ENCODE peak calls at places on chromosomes 3 and 15, in five cellular contexts. Z, H, K, J and C are unnamed samples.

GRCh38 chr15:77547801-77548607 is 84.7 kb downstream of the LINGO1 start:
- DNase-seq in K (no peak), H (no peak), Z (peak; percentile 42), J (no peak), C (no peak)

GRCh38 chr3:55765906-55766701 is 279.0 kb upstream of the WNT5A start:
- DNase-seq in J (no peak), K (no peak), Z (no peak), H (no peak), C (no peak)

GRCh38 chr3:158789592-158789991 is 12.3 kb upstream of the MFSD1 start:
- DNase-seq in Z (no peak), J (no peak), H (peak; percentile 29), K (no peak), C (no peak)

GRCh38 chr3:45972534-45973402 is 22.9 kb downstream of the FYCO1 start:
- DNase-seq in J (no peak), Z (no peak), H (no peak), K (peak; percentile 84), C (no peak)

GRCh38 chr3:116154389-116154788 is 290.9 kb downstream of the LSAMP start:
- DNase-seq in J (no peak), K (no peak), H (no peak), Z (no peak), C (no peak)

GRCh38 chr3:195209836-195210551 is 61.0 kb downstream of the XXYLT1 start:
- DNase-seq in Z (peak; percentile 69), H (no peak), K (peak; percentile 90), J (no peak), C (peak; percentile 91)

GRCh38 chr3:191066669-191067068 is 132.4 kb upstream of the OSTN start:
- DNase-seq in K (no peak), Z (no peak), J (no peak), H (no peak), C (no peak)

GRCh38 chr15:25178835-25179672 is 224.3 kb downstream of the SNRPN start:
- DNase-seq in H (peak; percentile 3), K (no peak), J (no peak), Z (peak; percentile 22), C (peak; percentile 6)

GRCh38 chr3:37770336-37770735 is 91.3 kb upstream of the CTDSPL start:
- DNase-seq in J (no peak), H (no peak), K (no peak), Z (no peak), C (no peak)

GRCh38 chr3:107965141-107965540 is 125.7 kb downstream of the CD47 start:
- DNase-seq in J (no peak), Z (no peak), K (no peak), H (no peak), C (no peak)

GRCh38 chr3:119930286-119930685 is 148.4 kb downstream of the NR1I2 start:
- DNase-seq in J (no peak), H (no peak), Z (no peak), K (no peak), C (no peak)

GRCh38 chr15:66743703-66744536 is 41.9 kb downstream of the SMAD6 start:
- DNase-seq in K (peak; percentile 62), Z (no peak), H (no peak), J (no peak), C (no peak)

GRCh38 chr3:105770410-105770809 is 98.4 kb downstream of the CBLB start:
- DNase-seq in H (no peak), Z (no peak), K (no peak), J (no peak), C (no peak)
- TF ChIP-seq POLR2A in H (no peak), Z (no peak), K (no peak), J (no peak), C (no peak)

GRCh38 chr15:98441599-98441998 is 206.7 kb upstream of the IGF1R start:
- DNase-seq in H (no peak), J (no peak), Z (no peak), K (no peak), C (no peak)

GRCh38 chr15:98440917-98441316 is 207.4 kb upstream of the IGF1R start:
- DNase-seq in J (no peak), K (no peak), Z (no peak), H (no peak), C (no peak)

GRCh38 chr15:98443483-98443882 is 204.9 kb upstream of the IGF1R start:
- DNase-seq in J (no peak), K (no peak), Z (no peak), H (no peak), C (peak; percentile 43)

GRCh38 chr15:98442901-98443300 is 205.4 kb upstream of the IGF1R start:
- DNase-seq in K (no peak), J (no peak), H (no peak), Z (no peak), C (no peak)

GRCh38 chr15:98442379-98442833 is 205.9 kb upstream of the IGF1R start:
- DNase-seq in K (no peak), H (peak; percentile 45), Z (no peak), J (no peak), C (peak; percentile 50)
- TF ChIP-seq CTCF in K (peak; percentile 55), H (peak; percentile 73), Z (peak; percentile 73), J (no peak), C (peak; percentile 29)

DNA sequence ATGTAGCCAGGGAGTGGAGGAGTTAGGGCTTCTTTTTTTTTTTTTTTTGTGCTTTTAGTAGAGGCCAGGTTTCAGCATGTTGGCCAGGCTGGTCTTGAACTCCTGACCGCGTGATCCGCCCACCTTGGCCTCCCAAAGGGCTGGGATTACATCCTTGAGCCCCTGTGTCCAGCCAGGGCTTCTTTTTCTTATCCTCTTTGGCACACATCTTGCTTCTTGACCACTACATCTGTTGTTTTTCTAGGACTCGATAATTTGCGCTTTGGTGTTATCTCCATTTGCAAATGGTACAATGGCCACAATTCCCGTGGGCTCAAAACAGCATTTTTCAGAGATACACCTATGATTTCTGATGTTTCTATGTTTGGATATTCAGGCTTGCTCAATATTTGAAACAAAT is 4.2 kb downstream of the SKIL start:
- DNase-seq in K (no peak), Z (no peak), H (no peak), J (no peak), C (no peak)
- H3K4me3 ChIP-seq in K (no peak overlapping the region), Z (no peak overlapping the region), H (no peak overlapping the region), J (no peak overlapping the region), C (no peak overlapping the region)

GRCh38 chr3:72448858-72449257 is 399.4 kb downstream of the SHQ1 start:
- DNase-seq in K (no peak), J (no peak), H (no peak), Z (no peak), C (no peak)

GRCh38 chr3:72446406-72447058 is 401.7 kb downstream of the SHQ1 start:
- DNase-seq in Z (no peak), J (no peak), K (no peak), H (no peak), C (peak; percentile 90)

GRCh38 chr3:72445827-72446405 is 402.3 kb downstream of the SHQ1 start:
- DNase-seq in K (no peak), H (no peak), J (no peak), Z (no peak), C (no peak)

GRCh38 chr3:72448375-72448823 is 399.8 kb downstream of the SHQ1 start:
- DNase-seq in J (no peak), K (no peak), H (no peak), Z (no peak), C (no peak)

GRCh38 chr3:72447059-72447946 is 400.9 kb downstream of the SHQ1 start:
- DNase-seq in H (peak; percentile 95), Z (peak; percentile 100), J (peak; percentile 51), K (peak; percentile 96), C (peak; percentile 98)
- TF ChIP-seq POLR2A in H (no peak), Z (peak; percentile 26), J (no peak), K (no peak), C (no peak)

GRCh38 chr15:71198846-71199245 is 83.6 kb downstream of the THSD4 start:
- DNase-seq in K (no peak), Z (no peak), H (no peak), J (no peak), C (no peak)

GRCh38 chr15:71194286-71194685 is 79.0 kb downstream of the THSD4 start:
- DNase-seq in J (no peak), H (no peak), Z (no peak), K (no peak), C (no peak)

GRCh38 chr15:71197620-71198019 is 82.3 kb downstream of the THSD4 start:
- DNase-seq in Z (no peak), H (no peak), K (no peak), J (no peak), C (no peak)

GRCh38 chr15:71191296-71191695 is 76.0 kb downstream of the THSD4 start:
- DNase-seq in H (no peak), K (no peak), J (no peak), Z (no peak), C (no peak)

GRCh38 chr15:71195242-71195641 is 80.0 kb downstream of the THSD4 start:
- DNase-seq in H (no peak), Z (no peak), K (no peak), J (no peak), C (no peak)
- TF ChIP-seq CTCF in H (no peak), Z (no peak), K (no peak), J (no peak), C (no peak)

GRCh38 chr3:155912090-155912489 is 41.6 kb downstream of the GMPS start:
- DNase-seq in H (no peak), Z (no peak), J (no peak), K (no peak), C (no peak)
- H3K4me3 ChIP-seq in H (no peak overlapping the region), Z (no peak overlapping the region), J (no peak overlapping the region), K (no peak overlapping the region), C (no peak overlapping the region)

GRCh38 chr3:43774799-43775198 is 84.1 kb downstream of the ABHD5 start:
- DNase-seq in K (no peak), H (no peak), J (no peak), Z (no peak), C (no peak)
- TF ChIP-seq POLR2A in K (no peak), H (no peak), J (no peak), Z (no peak), C (no peak)

GRCh38 chr3:70712449-70713082 is 400.1 kb upstream of the MDFIC2 start:
- DNase-seq in Z (no peak), J (no peak), H (no peak), K (no peak), C (no peak)

GRCh38 chr3:70722018-70722417 is 409.6 kb upstream of the MDFIC2 start:
- DNase-seq in K (no peak), H (no peak), Z (no peak), J (no peak), C (no peak)

GRCh38 chr3:70716832-70717231 is 404.4 kb upstream of the MDFIC2 start:
- DNase-seq in K (peak; percentile 72), Z (no peak), H (no peak), J (no peak), C (no peak)
- TF ChIP-seq CTCF in K (no peak), Z (peak; percentile 26), H (no peak), J (no peak), C (no peak)